ENCODE peak calls at places on chromosomes 3 and 15, in five cellular contexts. One of them, this sample, is unnamed. For H3K36me3, the result is how much of the 10 kb centered on the place peaks cover.

GRCh38 chr15:25175033-25175788 is 220.4 kb downstream of the SNRPN start:
- DNase-seq in tibial nerve: no peak
- DNase-seq in hepatocyte: peak
- DNase-seq in ovary: peak
- DNase-seq in HCT116: no peak
- DNase-seq in this sample: no peak

GRCh38 chr3:13025778-13026518 is 47.3 kb downstream of the IQSEC1 start:
- DNase-seq in tibial nerve: no peak
- DNase-seq in hepatocyte: no peak
- DNase-seq in ovary: no peak
- DNase-seq in HCT116: no peak
- DNase-seq in this sample: no peak

GRCh38 chr3:197154-197855 is 742 bp downstream of the CHL1 start:
- DNase-seq in tibial nerve: no peak
- DNase-seq in hepatocyte: peak
- DNase-seq in ovary: peak
- DNase-seq in HCT116: no peak
- DNase-seq in this sample: peak

GRCh38 chr3:14598143-14598569 is 53.4 kb upstream of the CCDC174 start:
- DNase-seq in tibial nerve: no peak
- DNase-seq in hepatocyte: peak
- DNase-seq in ovary: no peak
- DNase-seq in HCT116: no peak
- DNase-seq in this sample: no peak

GRCh38 chr3:169661567-169662214 is 1.8 kb downstream of the MECOM start:
- DNase-seq in tibial nerve: no peak
- DNase-seq in hepatocyte: peak
- DNase-seq in ovary: no peak
- DNase-seq in HCT116: no peak
- DNase-seq in this sample: no peak

GRCh38 chr3:101926594-101927105 is 77.3 kb downstream of the NFKBIZ start:
- DNase-seq in tibial nerve: no peak
- DNase-seq in hepatocyte: no peak
- DNase-seq in ovary: no peak
- DNase-seq in HCT116: no peak
- DNase-seq in this sample: no peak

GRCh38 chr15:80403712-80404056 is 498 bp upstream of the ARNT2 start:
- DNase-seq in tibial nerve: no peak
- DNase-seq in hepatocyte: peak
- DNase-seq in ovary: no peak
- DNase-seq in HCT116: no peak
- DNase-seq in this sample: no peak

GRCh38 chr15:54354341-54354740 is 376.1 kb downstream of the UNC13C start:
- DNase-seq in tibial nerve: no peak
- DNase-seq in hepatocyte: no peak
- DNase-seq in ovary: no peak
- DNase-seq in HCT116: no peak
- DNase-seq in this sample: no peak

GRCh38 chr3:126342211-126342610 is 15.0 kb downstream of the KLF15 start:
- DNase-seq in tibial nerve: no peak
- DNase-seq in hepatocyte: no peak
- DNase-seq in ovary: no peak
- DNase-seq in HCT116: no peak
- DNase-seq in this sample: no peak

GRCh38 chr3:47762233-47762632 is 19.5 kb downstream of the SMARCC1 start:
- DNase-seq in tibial nerve: no peak
- DNase-seq in hepatocyte: no peak
- DNase-seq in ovary: no peak
- DNase-seq in HCT116: no peak
- DNase-seq in this sample: no peak

GRCh38 chr3:133926736-133927542 is 31.3 kb upstream of the RAB6B start:
- DNase-seq in tibial nerve: no peak
- DNase-seq in hepatocyte: peak
- DNase-seq in ovary: no peak
- DNase-seq in HCT116: no peak
- DNase-seq in this sample: no peak

DNA sequence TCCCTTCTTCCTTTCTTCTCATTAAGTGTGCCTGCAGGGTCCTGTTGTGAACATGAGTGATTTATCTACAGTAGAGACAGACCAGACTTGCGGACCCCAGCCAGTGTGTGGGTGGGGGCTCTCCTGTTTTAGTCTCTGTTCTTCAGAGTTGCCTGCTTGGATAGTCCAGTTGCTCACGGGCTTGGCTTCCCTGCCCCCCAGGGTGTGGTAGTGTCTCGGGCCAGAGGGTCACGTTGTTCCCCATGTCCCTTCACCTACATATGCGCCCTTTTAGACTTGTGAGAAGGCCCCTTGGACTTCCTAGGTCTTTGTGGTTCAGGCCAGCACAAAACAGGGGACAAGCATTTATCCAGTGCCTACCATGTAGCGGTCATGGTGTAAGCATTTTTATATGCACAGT is 85.8 kb downstream of the AAGAB start:
- DNase-seq in tibial nerve: no peak
- DNase-seq in hepatocyte: no peak
- DNase-seq in ovary: peak
- DNase-seq in HCT116: no peak
- DNase-seq in this sample: no peak
- H3K36me3 ChIP-seq in tibial nerve: under half
- H3K36me3 ChIP-seq in hepatocyte: under half
- H3K36me3 ChIP-seq in ovary: under half
- H3K36me3 ChIP-seq in HCT116: under half
- H3K36me3 ChIP-seq in this sample: half or more

GRCh38 chr15:28098766-28099554 is at the start of gene OCA2:
- DNase-seq in tibial nerve: no peak
- DNase-seq in hepatocyte: peak
- DNase-seq in ovary: peak
- DNase-seq in HCT116: no peak
- DNase-seq in this sample: peak
- TF ChIP-seq CTCF in tibial nerve: no peak
- TF ChIP-seq CTCF in hepatocyte: peak
- TF ChIP-seq CTCF in ovary: no peak
- TF ChIP-seq CTCF in HCT116: peak
- TF ChIP-seq CTCF in this sample: no peak

GRCh38 chr15:72216079-72216478 is 14.9 kb downstream of the PKM start:
- DNase-seq in tibial nerve: no peak
- DNase-seq in hepatocyte: no peak
- DNase-seq in ovary: no peak
- DNase-seq in HCT116: no peak
- DNase-seq in this sample: no peak

GRCh38 chr15:72222433-72222832 is 8.6 kb downstream of the PKM start:
- DNase-seq in tibial nerve: no peak
- DNase-seq in hepatocyte: no peak
- DNase-seq in ovary: no peak
- DNase-seq in HCT116: no peak
- DNase-seq in this sample: peak

GRCh38 chr15:72217216-72217615 is 13.8 kb downstream of the PKM start:
- DNase-seq in tibial nerve: no peak
- DNase-seq in hepatocyte: no peak
- DNase-seq in ovary: no peak
- DNase-seq in HCT116: no peak
- DNase-seq in this sample: no peak

GRCh38 chr15:72220678-72221077 is 10.3 kb downstream of the PKM start:
- DNase-seq in tibial nerve: no peak
- DNase-seq in hepatocyte: no peak
- DNase-seq in ovary: no peak
- DNase-seq in HCT116: no peak
- DNase-seq in this sample: no peak
- H3K36me3 ChIP-seq in tibial nerve: under half
- H3K36me3 ChIP-seq in hepatocyte: under half
- H3K36me3 ChIP-seq in ovary: under half
- H3K36me3 ChIP-seq in HCT116: half or more
- H3K36me3 ChIP-seq in this sample: under half

DNA sequence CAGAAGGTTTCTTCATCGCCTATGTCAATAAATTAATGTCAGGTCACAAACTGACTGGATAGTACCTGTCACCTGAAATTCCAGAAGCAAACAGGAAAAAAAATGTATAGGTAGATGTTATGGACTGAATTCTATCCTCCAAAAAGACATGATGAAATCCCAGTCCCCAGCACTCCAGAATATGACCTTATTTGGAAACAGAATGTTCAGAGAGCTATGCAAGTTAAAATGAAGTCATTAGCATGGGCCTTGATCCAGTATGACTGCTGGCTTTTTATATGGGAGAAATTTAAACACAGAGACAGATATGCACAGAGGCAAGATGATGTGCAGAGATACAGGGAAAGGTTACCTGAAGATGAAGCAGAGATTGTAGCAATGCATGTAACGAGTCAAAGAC is 953.4 kb downstream of the ZPLD1 start:
- DNase-seq in tibial nerve: no peak
- DNase-seq in hepatocyte: no peak
- DNase-seq in ovary: no peak
- DNase-seq in HCT116: no peak
- DNase-seq in this sample: no peak
- TF ChIP-seq CTCF in tibial nerve: no peak
- TF ChIP-seq CTCF in hepatocyte: no peak
- TF ChIP-seq CTCF in ovary: no peak
- TF ChIP-seq CTCF in HCT116: no peak
- TF ChIP-seq CTCF in this sample: no peak

GRCh38 chr15:39942101-39942752 is 8.3 kb downstream of the EIF2AK4 start:
- DNase-seq in tibial nerve: no peak
- DNase-seq in hepatocyte: no peak
- DNase-seq in ovary: no peak
- DNase-seq in HCT116: no peak
- DNase-seq in this sample: no peak

GRCh38 chr15:39946862-39947261 is 12.9 kb downstream of the EIF2AK4 start:
- DNase-seq in tibial nerve: no peak
- DNase-seq in hepatocyte: no peak
- DNase-seq in ovary: no peak
- DNase-seq in HCT116: no peak
- DNase-seq in this sample: no peak

GRCh38 chr15:39947401-39948197 is 13.7 kb downstream of the EIF2AK4 start:
- DNase-seq in tibial nerve: no peak
- DNase-seq in hepatocyte: no peak
- DNase-seq in ovary: no peak
- DNase-seq in HCT116: no peak
- DNase-seq in this sample: no peak

GRCh38 chr15:39942753-39943150 is 8.8 kb downstream of the EIF2AK4 start:
- DNase-seq in tibial nerve: no peak
- DNase-seq in hepatocyte: no peak
- DNase-seq in ovary: no peak
- DNase-seq in HCT116: no peak
- DNase-seq in this sample: no peak

GRCh38 chr15:39944711-39945110 is 10.8 kb downstream of the EIF2AK4 start:
- DNase-seq in tibial nerve: no peak
- DNase-seq in hepatocyte: no peak
- DNase-seq in ovary: no peak
- DNase-seq in HCT116: no peak
- DNase-seq in this sample: no peak
- H3K36me3 ChIP-seq in tibial nerve: under half
- H3K36me3 ChIP-seq in hepatocyte: under half
- H3K36me3 ChIP-seq in ovary: under half
- H3K36me3 ChIP-seq in HCT116: under half
- H3K36me3 ChIP-seq in this sample: under half

GRCh38 chr3:35950045-35950444 is 310.7 kb downstream of the ARPP21 start:
- DNase-seq in tibial nerve: no peak
- DNase-seq in hepatocyte: no peak
- DNase-seq in ovary: no peak
- DNase-seq in HCT116: no peak
- DNase-seq in this sample: no peak

GRCh38 chr3:35944915-35945710 is 305.8 kb downstream of the ARPP21 start:
- DNase-seq in tibial nerve: no peak
- DNase-seq in hepatocyte: peak
- DNase-seq in ovary: no peak
- DNase-seq in HCT116: no peak
- DNase-seq in this sample: no peak

GRCh38 chr3:35946857-35947514 is 307.7 kb downstream of the ARPP21 start:
- DNase-seq in tibial nerve: no peak
- DNase-seq in hepatocyte: peak
- DNase-seq in ovary: no peak
- DNase-seq in HCT116: no peak
- DNase-seq in this sample: no peak

DNA sequence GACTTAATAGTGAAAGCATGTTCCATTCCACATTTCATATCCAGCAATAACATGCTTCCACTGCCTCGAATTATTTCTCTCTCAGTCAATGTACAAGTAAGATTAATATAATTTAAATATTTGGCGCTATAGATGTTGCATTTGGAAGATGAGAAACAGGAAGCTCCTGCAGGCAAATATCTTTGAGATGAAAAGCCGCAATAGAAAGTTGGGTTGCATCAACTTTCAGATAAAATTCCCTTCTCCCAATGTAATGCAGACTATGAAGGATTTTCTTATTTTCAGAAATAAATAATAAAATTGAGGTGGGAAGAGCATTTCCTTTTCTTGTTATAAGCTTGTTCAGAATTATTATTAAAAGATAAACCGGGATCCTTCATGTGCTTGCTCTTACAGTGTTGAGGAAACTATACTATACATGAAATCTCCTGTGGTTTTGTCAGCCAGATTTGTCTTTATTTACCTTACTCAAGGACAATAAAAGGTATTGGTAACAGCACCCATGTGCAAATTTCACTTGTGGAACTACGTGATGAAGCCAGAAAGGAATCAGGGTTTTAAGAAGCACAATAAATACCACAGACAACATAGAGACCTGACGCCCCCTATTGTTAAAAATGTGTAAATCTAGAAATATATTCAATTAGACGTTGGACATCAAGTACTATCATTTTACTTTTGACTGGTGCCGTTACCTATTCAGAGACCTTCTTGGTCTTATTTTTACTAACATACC is 307.0 kb downstream of the ARPP21 start:
- DNase-seq in tibial nerve: no peak
- DNase-seq in hepatocyte: peak
- DNase-seq in ovary: no peak
- DNase-seq in HCT116: no peak
- DNase-seq in this sample: no peak
- TF ChIP-seq CTCF in tibial nerve: peak
- TF ChIP-seq CTCF in hepatocyte: peak
- TF ChIP-seq CTCF in ovary: no peak
- TF ChIP-seq CTCF in HCT116: peak
- TF ChIP-seq CTCF in this sample: no peak